ENCODE peak calls at places on chromosomes 6 and 20, in six cellular contexts. One of them, this sample, is unnamed.

GRCh38 chr6:73030257-73030656 is 195.0 kb downstream of the KHDC1L start:
- DNase-seq in mucosa of descending colon: no peak
- DNase-seq in OCI-LY7: no peak
- DNase-seq in psoas muscle: no peak
- DNase-seq in stomach: no peak
- DNase-seq in RWPE2: no peak
- DNase-seq in this sample: no peak

GRCh38 chr6:9139762-9140161 is 704.4 kb upstream of the SLC35B3 start:
- DNase-seq in mucosa of descending colon: no peak
- DNase-seq in OCI-LY7: no peak
- DNase-seq in psoas muscle: no peak
- DNase-seq in stomach: no peak
- DNase-seq in RWPE2: no peak
- DNase-seq in this sample: no peak

GRCh38 chr6:13524801-13525508 is 37.6 kb upstream of the GFOD1 start:
- DNase-seq in mucosa of descending colon: peak; percentile 58
- DNase-seq in OCI-LY7: peak; percentile 55
- DNase-seq in psoas muscle: no peak
- DNase-seq in stomach: no peak
- DNase-seq in RWPE2: no peak
- DNase-seq in this sample: no peak

GRCh38 chr6:155177369-155177961 is 86.3 kb upstream of the CLDN20 start:
- DNase-seq in mucosa of descending colon: peak; percentile 91
- DNase-seq in OCI-LY7: peak; percentile 86
- DNase-seq in psoas muscle: no peak
- DNase-seq in stomach: peak; percentile 38
- DNase-seq in RWPE2: no peak
- DNase-seq in this sample: no peak

GRCh38 chr20:50188879-50189680 is 1.6 kb upstream of the CEBPB start:
- DNase-seq in mucosa of descending colon: peak; percentile 17
- DNase-seq in OCI-LY7: no peak
- DNase-seq in psoas muscle: no peak
- DNase-seq in stomach: no peak
- DNase-seq in RWPE2: peak; percentile 87
- DNase-seq in this sample: no peak

GRCh38 chr6:119259027-119259426 is 90.5 kb downstream of the MAN1A1 start:
- DNase-seq in mucosa of descending colon: no peak
- DNase-seq in OCI-LY7: no peak
- DNase-seq in psoas muscle: no peak
- DNase-seq in stomach: no peak
- DNase-seq in RWPE2: no peak
- DNase-seq in this sample: no peak

GRCh38 chr20:3606021-3606420 is 57.2 kb downstream of the GFRA4 start:
- DNase-seq in mucosa of descending colon: no peak
- DNase-seq in OCI-LY7: no peak
- DNase-seq in psoas muscle: no peak
- DNase-seq in stomach: no peak
- DNase-seq in RWPE2: no peak
- DNase-seq in this sample: no peak

GRCh38 chr6:33431880-33432541 is 12.1 kb downstream of the SYNGAP1 start:
- DNase-seq in mucosa of descending colon: no peak
- DNase-seq in OCI-LY7: peak; percentile 81
- DNase-seq in psoas muscle: no peak
- DNase-seq in stomach: no peak
- DNase-seq in RWPE2: no peak
- DNase-seq in this sample: no peak

GRCh38 chr20:51660741-51661608 is 107.2 kb downstream of the ATP9A start:
- DNase-seq in mucosa of descending colon: no peak
- DNase-seq in OCI-LY7: no peak
- DNase-seq in psoas muscle: no peak
- DNase-seq in stomach: no peak
- DNase-seq in RWPE2: no peak
- DNase-seq in this sample: no peak

GRCh38 chr6:164322533-164322932 is 908.0 kb downstream of the QKI start:
- DNase-seq in mucosa of descending colon: no peak
- DNase-seq in OCI-LY7: no peak
- DNase-seq in psoas muscle: no peak
- DNase-seq in stomach: no peak
- DNase-seq in RWPE2: no peak
- DNase-seq in this sample: no peak

GRCh38 chr6:117861545-117861944 is 45.5 kb upstream of the SLC35F1 start:
- DNase-seq in mucosa of descending colon: no peak
- DNase-seq in OCI-LY7: no peak
- DNase-seq in psoas muscle: no peak
- DNase-seq in stomach: no peak
- DNase-seq in RWPE2: no peak
- DNase-seq in this sample: no peak

GRCh38 chr6:90078513-90079289 is 184.4 kb downstream of the GJA10 start:
- DNase-seq in mucosa of descending colon: no peak
- DNase-seq in OCI-LY7: no peak
- DNase-seq in psoas muscle: no peak
- DNase-seq in stomach: no peak
- DNase-seq in RWPE2: no peak
- DNase-seq in this sample: no peak

GRCh38 chr6:137968901-137969300 is 101.8 kb downstream of the TNFAIP3 start:
- DNase-seq in mucosa of descending colon: no peak
- DNase-seq in OCI-LY7: no peak
- DNase-seq in psoas muscle: no peak
- DNase-seq in stomach: no peak
- DNase-seq in RWPE2: no peak
- DNase-seq in this sample: no peak

GRCh38 chr6:36830577-36830976 is 8.7 kb downstream of the CPNE5 start:
- DNase-seq in mucosa of descending colon: no peak
- DNase-seq in OCI-LY7: no peak
- DNase-seq in psoas muscle: no peak
- DNase-seq in stomach: no peak
- DNase-seq in RWPE2: no peak
- DNase-seq in this sample: no peak
- H3K4me1 ChIP-seq in mucosa of descending colon: peaks cover 9% of the 10 kb centered on the region
- H3K4me1 ChIP-seq in OCI-LY7: no peaks in the 10 kb centered on the region
- H3K4me1 ChIP-seq in psoas muscle: peaks cover 15% of the 10 kb centered on the region
- H3K4me1 ChIP-seq in stomach: peaks cover 9% of the 10 kb centered on the region
- H3K4me1 ChIP-seq in RWPE2: peaks cover 9% of the 10 kb centered on the region
- H3K4me1 ChIP-seq in this sample: peaks cover 21% of the 10 kb centered on the region

GRCh38 chr20:17579369-17580039 is 9.6 kb downstream of the DSTN start:
- DNase-seq in mucosa of descending colon: no peak
- DNase-seq in OCI-LY7: no peak
- DNase-seq in psoas muscle: no peak
- DNase-seq in stomach: no peak
- DNase-seq in RWPE2: no peak
- DNase-seq in this sample: no peak

GRCh38 chr20:17584684-17585083 is 14.8 kb downstream of the DSTN start:
- DNase-seq in mucosa of descending colon: no peak
- DNase-seq in OCI-LY7: no peak
- DNase-seq in psoas muscle: no peak
- DNase-seq in stomach: no peak
- DNase-seq in RWPE2: no peak
- DNase-seq in this sample: no peak

GRCh38 chr20:17580905-17581304 is 11.0 kb downstream of the DSTN start:
- DNase-seq in mucosa of descending colon: no peak
- DNase-seq in OCI-LY7: no peak
- DNase-seq in psoas muscle: no peak
- DNase-seq in stomach: no peak
- DNase-seq in RWPE2: no peak
- DNase-seq in this sample: no peak

GRCh38 chr20:17586250-17586649 is 16.4 kb downstream of the DSTN start:
- DNase-seq in mucosa of descending colon: no peak
- DNase-seq in OCI-LY7: no peak
- DNase-seq in psoas muscle: no peak
- DNase-seq in stomach: no peak
- DNase-seq in RWPE2: no peak
- DNase-seq in this sample: no peak

GRCh38 chr20:17583126-17583525 is 13.3 kb downstream of the DSTN start:
- DNase-seq in mucosa of descending colon: no peak
- DNase-seq in OCI-LY7: no peak
- DNase-seq in psoas muscle: no peak
- DNase-seq in stomach: no peak
- DNase-seq in RWPE2: no peak
- DNase-seq in this sample: no peak
- H3K4me1 ChIP-seq in mucosa of descending colon: no peaks in the 10 kb centered on the region
- H3K4me1 ChIP-seq in OCI-LY7: no peaks in the 10 kb centered on the region
- H3K4me1 ChIP-seq in psoas muscle: peaks cover 45% of the 10 kb centered on the region
- H3K4me1 ChIP-seq in stomach: peaks cover 36% of the 10 kb centered on the region
- H3K4me1 ChIP-seq in RWPE2: peaks cover 20% of the 10 kb centered on the region
- H3K4me1 ChIP-seq in this sample: peaks cover 18% of the 10 kb centered on the region

DNA sequence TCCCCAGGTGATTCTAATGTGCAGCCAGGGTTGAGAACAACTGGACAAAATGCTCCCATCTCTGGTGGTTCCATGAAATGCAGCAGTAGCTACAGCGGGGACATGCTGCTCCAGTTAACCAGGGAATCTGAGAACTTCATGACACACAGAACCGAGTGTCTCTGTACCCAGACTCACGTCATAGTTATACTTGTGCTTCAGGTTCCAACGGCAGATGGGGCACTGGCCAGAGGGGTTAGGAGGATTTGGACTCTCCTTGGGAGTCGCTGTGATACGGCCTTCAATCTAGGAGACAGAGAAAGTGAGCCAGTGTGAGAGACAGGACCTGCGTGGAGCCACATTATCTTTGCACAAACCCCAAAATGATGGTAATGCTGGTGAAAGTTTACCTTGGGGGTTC is 9.2 kb downstream of the MRPS18A start:
- DNase-seq in mucosa of descending colon: no peak
- DNase-seq in OCI-LY7: no peak
- DNase-seq in psoas muscle: peak; percentile 87
- DNase-seq in stomach: no peak
- DNase-seq in RWPE2: no peak
- DNase-seq in this sample: no peak
- H3K4me1 ChIP-seq in mucosa of descending colon: peaks cover 43% of the 10 kb centered on the region
- H3K4me1 ChIP-seq in OCI-LY7: peaks cover under 1% of the 10 kb centered on the region
- H3K4me1 ChIP-seq in psoas muscle: peaks cover 94% of the 10 kb centered on the region
- H3K4me1 ChIP-seq in stomach: peaks cover 5% of the 10 kb centered on the region
- H3K4me1 ChIP-seq in RWPE2: no peaks in the 10 kb centered on the region
- H3K4me1 ChIP-seq in this sample: peaks cover 21% of the 10 kb centered on the region

GRCh38 chr6:26538936-26539615 is 910 bp downstream of the HMGN4 start:
- DNase-seq in mucosa of descending colon: no peak
- DNase-seq in OCI-LY7: no peak
- DNase-seq in psoas muscle: no peak
- DNase-seq in stomach: no peak
- DNase-seq in RWPE2: no peak
- DNase-seq in this sample: no peak
- H3K4me1 ChIP-seq in mucosa of descending colon: peaks cover 7% of the 10 kb centered on the region
- H3K4me1 ChIP-seq in OCI-LY7: peaks cover 70% of the 10 kb centered on the region
- H3K4me1 ChIP-seq in psoas muscle: peaks cover 24% of the 10 kb centered on the region
- H3K4me1 ChIP-seq in stomach: peaks cover 19% of the 10 kb centered on the region
- H3K4me1 ChIP-seq in RWPE2: peaks cover 5% of the 10 kb centered on the region
- H3K4me1 ChIP-seq in this sample: peaks cover 20% of the 10 kb centered on the region

DNA sequence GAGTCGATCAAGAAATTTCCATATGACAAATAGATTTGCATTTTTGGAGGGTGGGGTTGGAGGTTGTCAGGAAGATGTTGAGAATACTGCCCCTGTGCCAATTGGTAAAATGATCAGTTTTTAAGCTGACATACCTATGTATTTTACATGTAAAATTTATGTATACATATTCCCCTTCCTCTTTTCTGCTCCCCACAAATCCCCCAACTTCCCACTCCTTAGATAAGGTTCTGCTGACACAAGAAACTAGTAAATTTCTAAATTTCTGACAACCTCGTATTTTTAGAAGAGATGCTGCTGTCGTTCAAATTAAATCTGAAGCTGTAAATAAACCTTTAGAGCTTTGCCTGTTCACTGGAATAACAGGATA is 521.0 kb downstream of the CD83 start:
- DNase-seq in mucosa of descending colon: no peak
- DNase-seq in OCI-LY7: no peak
- DNase-seq in psoas muscle: no peak
- DNase-seq in stomach: no peak
- DNase-seq in RWPE2: no peak
- DNase-seq in this sample: no peak
- H3K4me1 ChIP-seq in mucosa of descending colon: peaks cover 10% of the 10 kb centered on the region
- H3K4me1 ChIP-seq in OCI-LY7: peaks cover 56% of the 10 kb centered on the region
- H3K4me1 ChIP-seq in psoas muscle: peaks cover 37% of the 10 kb centered on the region
- H3K4me1 ChIP-seq in stomach: peaks cover 10% of the 10 kb centered on the region
- H3K4me1 ChIP-seq in RWPE2: peaks cover 5% of the 10 kb centered on the region
- H3K4me1 ChIP-seq in this sample: peaks cover 10% of the 10 kb centered on the region

GRCh38 chr20:39302312-39302711 is 340.2 kb downstream of the DHX35 start:
- DNase-seq in mucosa of descending colon: no peak
- DNase-seq in OCI-LY7: no peak
- DNase-seq in psoas muscle: no peak
- DNase-seq in stomach: no peak
- DNase-seq in RWPE2: no peak
- DNase-seq in this sample: no peak

GRCh38 chr20:39295301-39295700 is 333.2 kb downstream of the DHX35 start:
- DNase-seq in mucosa of descending colon: no peak
- DNase-seq in OCI-LY7: no peak
- DNase-seq in psoas muscle: no peak
- DNase-seq in stomach: no peak
- DNase-seq in RWPE2: no peak
- DNase-seq in this sample: no peak

GRCh38 chr20:39299783-39300182 is 337.6 kb downstream of the DHX35 start:
- DNase-seq in mucosa of descending colon: no peak
- DNase-seq in OCI-LY7: no peak
- DNase-seq in psoas muscle: no peak
- DNase-seq in stomach: no peak
- DNase-seq in RWPE2: no peak
- DNase-seq in this sample: no peak

GRCh38 chr20:39298116-39298515 is 336.0 kb downstream of the DHX35 start:
- DNase-seq in mucosa of descending colon: no peak
- DNase-seq in OCI-LY7: no peak
- DNase-seq in psoas muscle: no peak
- DNase-seq in stomach: no peak
- DNase-seq in RWPE2: no peak
- DNase-seq in this sample: no peak

GRCh38 chr20:39298566-39299501 is 336.7 kb downstream of the DHX35 start:
- DNase-seq in mucosa of descending colon: peak; percentile 12
- DNase-seq in OCI-LY7: no peak
- DNase-seq in psoas muscle: no peak
- DNase-seq in stomach: no peak
- DNase-seq in RWPE2: no peak
- DNase-seq in this sample: no peak
- H3K4me1 ChIP-seq in mucosa of descending colon: no peaks in the 10 kb centered on the region
- H3K4me1 ChIP-seq in OCI-LY7: no peaks in the 10 kb centered on the region
- H3K4me1 ChIP-seq in psoas muscle: no peaks in the 10 kb centered on the region
- H3K4me1 ChIP-seq in stomach: no peaks in the 10 kb centered on the region
- H3K4me1 ChIP-seq in RWPE2: no peaks in the 10 kb centered on the region
- H3K4me1 ChIP-seq in this sample: no peaks in the 10 kb centered on the region

DNA sequence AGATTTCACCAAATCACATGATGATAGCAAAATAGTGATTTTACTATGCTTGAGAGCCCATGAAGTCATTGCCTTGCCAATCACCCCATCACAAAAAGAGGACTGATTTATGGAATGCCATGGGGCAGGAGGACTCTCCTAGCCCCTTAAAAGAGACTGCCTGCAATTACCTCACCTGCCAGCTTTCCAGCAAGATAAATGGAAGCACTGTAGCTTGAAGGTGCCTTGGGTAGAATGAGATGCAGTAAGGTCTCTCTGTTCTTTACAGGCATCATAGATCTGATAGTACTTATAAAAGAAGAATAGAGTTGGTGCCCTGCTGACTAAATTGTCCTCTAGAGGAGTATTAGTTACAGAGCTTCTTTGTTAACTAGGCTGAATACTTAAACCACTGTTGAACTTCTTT is 242.3 kb downstream of the TMEM242 start:
- DNase-seq in mucosa of descending colon: no peak
- DNase-seq in OCI-LY7: no peak
- DNase-seq in psoas muscle: no peak
- DNase-seq in stomach: no peak
- DNase-seq in RWPE2: no peak
- DNase-seq in this sample: no peak
- H3K4me1 ChIP-seq in mucosa of descending colon: peaks cover 4% of the 10 kb centered on the region
- H3K4me1 ChIP-seq in OCI-LY7: peaks cover 20% of the 10 kb centered on the region
- H3K4me1 ChIP-seq in psoas muscle: peaks cover 43% of the 10 kb centered on the region
- H3K4me1 ChIP-seq in stomach: no peaks in the 10 kb centered on the region
- H3K4me1 ChIP-seq in RWPE2: no peaks in the 10 kb centered on the region
- H3K4me1 ChIP-seq in this sample: peaks cover 8% of the 10 kb centered on the region